ENCODE peak calls at places on chromosomes 7 and 10, in five cellular contexts. Q is Panc1, P is A549, A is HepG2, I is SK-N-SH. W is an unnamed sample.

GRCh38 chr7:134444198-134444960 is 14.5 kb downstream of the AKR1B1 start:
- DNase-seq in I (no peak), P (no peak), A (no peak), Q (no peak), W (no peak)

GRCh38 chr10:20017961-20018360 is 201.7 kb downstream of the PLXDC2 start:
- DNase-seq in I (no peak), P (no peak), A (no peak), Q (no peak), W (no peak)

GRCh38 chr7:82755705-82756551 is 312.4 kb upstream of the CACNA2D1 start:
- DNase-seq in A (no peak), P (no peak), Q (no peak), I (no peak), W (no peak)

GRCh38 chr10:44370731-44371248 is 14.1 kb downstream of the CXCL12 start:
- DNase-seq in Q (no peak), A (no peak), I (no peak), P (no peak), W (peak; percentile 85)

GRCh38 chr7:52540041-52540440 is 495.4 kb upstream of the POM121L12 start:
- DNase-seq in A (no peak), Q (no peak), I (no peak), P (no peak), W (no peak)

GRCh38 chr7:99050971-99051370 is 92.9 kb downstream of the SMURF1 start:
- DNase-seq in P (no peak), I (no peak), A (peak; percentile 49), Q (no peak), W (no peak)

GRCh38 chr7:135853008-135853407 is 104.4 kb upstream of the FAM180A start:
- DNase-seq in Q (no peak), I (no peak), P (no peak), A (no peak), W (no peak)

GRCh38 chr10:71975087-71975890 is 11.1 kb downstream of the CHST3 start:
- DNase-seq in A (no peak), Q (no peak), I (no peak), P (no peak), W (no peak)

GRCh38 chr10:120477006-120477722 is 20.1 kb downstream of the PLPP4 start:
- DNase-seq in A (no peak), Q (no peak), P (no peak), I (no peak), W (no peak)

GRCh38 chr7:131840291-131840690 is 283.9 kb upstream of the PODXL start:
- DNase-seq in Q (no peak), I (no peak), P (no peak), A (no peak), W (no peak)

GRCh38 chr7:108499575-108499974 is 26.4 kb downstream of the PNPLA8 start:
- DNase-seq in I (no peak), A (no peak), Q (no peak), P (no peak), W (no peak)

GRCh38 chr7:28986028-28986427 is 27.9 kb upstream of the TRIL start:
- DNase-seq in I (no peak), P (no peak), A (no peak), Q (no peak), W (no peak)

GRCh38 chr10:113704637-113705343 is 25.1 kb downstream of the CASP7 start:
- DNase-seq in I (peak; percentile 46), Q (peak; percentile 12), P (peak; percentile 20), A (peak; percentile 27), W (peak; percentile 72)

GRCh38 chr10:114779803-114780609 is 41.6 kb upstream of the FHIP2A start:
- DNase-seq in A (peak; percentile 3), I (no peak), Q (peak; percentile 90), P (peak; percentile 40), W (no peak)

GRCh38 chr10:20277820-20278219 is 461.6 kb downstream of the PLXDC2 start:
- DNase-seq in Q (no peak), I (no peak), A (no peak), P (no peak), W (no peak)

GRCh38 chr7:138170298-138170697 is 94.0 kb downstream of the AKR1D1 start:
- DNase-seq in I (no peak), A (peak; percentile 50), P (no peak), Q (no peak), W (peak; percentile 89)

GRCh38 chr7:68421712-68422111 is 1176.6 kb upstream of the AUTS2 start:
- DNase-seq in P (no peak), A (no peak), I (no peak), Q (no peak), W (no peak)

GRCh38 chr10:89625041-89625765 is 19.8 kb downstream of the PANK1 start:
- DNase-seq in I (no peak), P (no peak), Q (no peak), A (no peak), W (no peak)

GRCh38 chr7:36119005-36119711 is 33.9 kb upstream of the EEPD1 start:
- DNase-seq in I (no peak), Q (peak; percentile 42), P (no peak), A (peak; percentile 73), W (no peak)

DNA sequence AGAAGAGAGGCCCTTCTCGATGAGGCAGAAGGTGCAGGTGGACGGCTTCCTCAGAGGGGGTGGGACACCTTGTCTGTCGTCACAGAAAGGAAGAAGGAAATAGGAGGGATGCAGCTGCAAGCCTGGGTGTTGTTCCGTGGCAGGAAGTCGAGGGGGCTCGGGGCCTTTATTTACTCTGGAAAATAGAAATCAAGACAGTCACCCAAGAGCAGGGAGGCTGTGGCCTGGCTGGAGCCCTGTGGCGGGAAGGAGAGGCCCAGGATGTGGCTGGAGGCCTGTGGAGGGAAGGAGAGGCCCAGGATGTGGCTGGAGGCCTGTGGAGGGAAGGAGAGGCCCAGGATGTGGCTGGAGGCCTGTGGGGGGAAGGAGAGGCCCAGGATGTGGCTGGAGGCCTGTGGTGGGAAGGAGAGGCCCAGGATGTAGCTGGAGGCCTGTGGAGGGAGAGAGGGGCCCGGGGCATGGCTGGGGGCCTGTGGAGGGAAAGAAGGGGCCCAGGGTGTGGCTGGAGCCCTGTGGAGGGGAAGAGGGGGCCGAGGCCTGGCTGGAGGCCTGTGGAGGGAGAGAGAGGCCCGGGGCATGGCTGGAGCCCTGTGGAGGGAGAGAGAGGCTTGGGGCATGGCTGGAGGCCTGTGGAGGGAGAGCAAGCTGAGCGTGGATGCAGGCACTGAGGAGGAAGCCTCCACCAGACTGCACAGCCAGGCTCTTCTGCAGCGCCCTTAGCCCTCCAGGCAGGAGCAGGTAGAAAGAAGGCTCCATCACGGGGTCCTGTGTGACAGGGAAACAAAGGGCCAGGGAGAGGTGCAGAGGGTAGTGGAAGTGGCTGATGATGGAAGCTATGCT is 97.3 kb upstream of the SFMBT2 start:
- DNase-seq in I (no peak), Q (no peak), P (no peak), A (no peak), W (no peak)
- TF ChIP-seq REST in I (no peak), Q (no peak), P (no peak), A (no peak), W (no peak)

GRCh38 chr10:30348378-30348776 is 701 bp downstream of the MTPAP start:
- DNase-seq in P (no peak), A (no peak), Q (no peak), I (no peak), W (no peak)

GRCh38 chr10:30346615-30347014 is 2.5 kb downstream of the MTPAP start:
- DNase-seq in I (no peak), A (no peak), P (no peak), Q (no peak), W (no peak)

GRCh38 chr10:30343962-30344361 is 5.1 kb downstream of the MTPAP start:
- DNase-seq in I (no peak), A (no peak), Q (no peak), P (no peak), W (no peak)

GRCh38 chr10:30345611-30346010 is 3.5 kb downstream of the MTPAP start:
- DNase-seq in Q (no peak), P (no peak), I (no peak), A (no peak), W (no peak)

DNA sequence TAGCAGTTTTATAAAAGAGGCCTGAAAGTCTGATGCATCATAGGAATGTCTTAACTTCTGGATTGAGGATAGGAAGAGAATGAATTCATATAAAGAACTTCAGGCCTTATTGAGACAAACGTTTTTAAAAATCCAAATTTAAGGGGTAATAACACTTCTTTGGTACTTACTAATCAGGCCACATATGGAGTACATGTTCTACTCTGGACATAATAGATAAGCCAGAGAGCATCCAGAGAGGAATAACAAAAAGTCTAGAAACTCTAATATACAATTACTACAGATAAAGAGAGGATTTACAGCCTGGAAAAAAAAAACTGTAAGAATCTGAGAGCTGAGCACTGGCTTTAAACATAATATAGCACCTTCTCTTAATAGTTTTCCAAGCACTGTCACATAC is 2.9 kb downstream of the MTPAP start:
- DNase-seq in I (no peak), P (no peak), A (no peak), Q (no peak), W (no peak)
- H3K4me3 ChIP-seq in I (no peak overlapping the region), P (no peak overlapping the region), A (no peak overlapping the region), Q (no peak overlapping the region), W (no peak overlapping the region)

GRCh38 chr7:151706568-151707469 is 170.1 kb downstream of the PRKAG2 start:
- DNase-seq in P (no peak), Q (no peak), I (no peak), A (no peak), W (no peak)

GRCh38 chr7:151705744-151706567 is 171.0 kb downstream of the PRKAG2 start:
- DNase-seq in Q (no peak), I (peak; percentile 85), P (peak; percentile 81), A (peak; percentile 30), W (peak; percentile 80)

GRCh38 chr7:151702961-151703360 is 174.0 kb downstream of the PRKAG2 start:
- DNase-seq in A (no peak), P (no peak), I (no peak), Q (no peak), W (no peak)

GRCh38 chr7:151704284-151704968 is 172.5 kb downstream of the PRKAG2 start:
- DNase-seq in Q (no peak), P (no peak), A (no peak), I (peak; percentile 64), W (no peak)

DNA sequence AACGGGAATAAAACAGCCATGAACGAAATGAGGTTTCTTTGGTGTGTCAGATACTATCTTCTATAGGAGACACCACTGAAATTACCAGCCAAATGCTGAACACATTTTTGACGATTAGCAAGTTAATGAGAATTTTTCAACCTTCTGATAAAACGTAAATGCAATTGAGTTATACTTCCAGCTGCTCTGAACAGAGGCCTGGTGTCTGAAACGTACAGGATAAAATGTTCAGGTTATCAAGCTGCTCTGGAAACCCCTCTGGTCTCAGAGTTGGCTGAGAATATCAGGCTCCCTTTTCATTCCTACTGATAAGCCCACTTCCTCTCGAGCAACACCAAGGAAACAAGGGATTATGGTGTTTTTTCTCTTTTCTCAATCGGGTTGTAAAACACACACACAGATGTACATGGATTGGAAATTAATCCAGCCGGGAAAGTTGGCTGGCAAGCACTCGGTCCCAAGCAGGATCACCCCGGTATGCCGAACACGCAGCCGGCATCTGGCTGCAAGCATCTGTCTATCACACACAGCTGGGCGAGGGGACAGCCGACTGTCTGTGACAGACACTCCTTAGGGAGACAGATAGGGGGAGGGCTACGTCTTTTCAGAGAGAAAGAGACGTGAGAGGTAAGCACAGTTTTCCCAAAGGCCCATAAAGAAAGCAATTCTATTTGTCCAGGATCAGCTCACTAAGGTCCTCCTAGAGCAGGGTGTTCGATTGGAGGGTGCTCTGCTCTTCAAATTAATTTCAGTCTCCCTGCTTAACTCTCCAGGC is 171.8 kb downstream of the PRKAG2 start:
- DNase-seq in P (no peak), A (no peak), Q (no peak), I (peak; percentile 85), W (peak; percentile 66)
- TF ChIP-seq REST in P (no peak), A (no peak), Q (no peak), I (no peak), W (no peak)

DNA sequence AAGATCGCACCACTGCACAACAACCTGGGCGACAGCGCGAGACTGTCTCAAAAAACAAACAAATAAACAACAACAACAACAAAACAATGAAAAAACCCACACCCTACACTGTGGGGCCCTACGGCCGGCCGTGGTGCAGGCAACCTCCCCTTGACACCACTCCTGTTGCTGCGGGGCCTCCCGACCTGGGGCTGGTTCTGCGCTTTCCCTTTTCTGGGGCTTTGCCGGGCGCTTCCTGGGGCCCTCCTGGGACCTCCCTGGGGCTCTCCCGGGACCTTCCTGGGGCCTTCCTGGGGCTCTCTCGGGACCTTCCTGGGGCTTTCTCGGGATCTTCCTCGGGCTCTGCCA is 46.6 kb downstream of the INSIG1 start:
- DNase-seq in A (no peak), P (no peak), Q (no peak), I (no peak), W (peak; percentile 46)
- H3K4me3 ChIP-seq in A (no peak overlapping the region), P (peak overlapping the region; percentile 62), Q (peak overlapping the region; percentile 48), I (no peak overlapping the region), W (peak overlapping the region; percentile 63)